ENCODE peak calls at places on chromosomes 16 and 17, in six cellular contexts. C, U, Y, I, O and T are unnamed samples.

GRCh38 chr16:84547539-84548058 is 43.1 kb upstream of the MEAK7 start:
- ATAC-seq in C (no peak), U (peak), Y (peak), I (no peak), O (no peak), T (no peak)

GRCh38 chr17:59844884-59845594 is 47.7 kb downstream of the TUBD1 start:
- ATAC-seq in C (no peak), U (no peak), Y (no peak), I (no peak), O (no peak), T (no peak)

GRCh38 chr16:83810906-83811305 is 3.1 kb downstream of the HSBP1 start:
- ATAC-seq in C (no peak), U (no peak), Y (no peak), I (no peak), O (no peak), T (no peak)

GRCh38 chr17:49515196-49515770 is 20.2 kb downstream of the NGFR start:
- ATAC-seq in C (peak), U (peak), Y (peak), I (peak), O (peak), T (peak)

GRCh38 chr16:50525716-50526115 is 22.5 kb upstream of the NKD1 start:
- ATAC-seq in C (no peak), U (no peak), Y (no peak), I (no peak), O (no peak), T (no peak)

GRCh38 chr17:78785011-78785662 is 3.1 kb upstream of the CYTH1 start:
- ATAC-seq in C (no peak), U (peak), Y (no peak), I (no peak), O (no peak), T (no peak)

GRCh38 chr16:14445935-14446715 is 183.9 kb downstream of the PARN start:
- ATAC-seq in C (no peak), U (no peak), Y (peak), I (no peak), O (no peak), T (no peak)

GRCh38 chr16:87457051-87457611 is 35.7 kb downstream of the ZCCHC14 start:
- ATAC-seq in C (peak), U (no peak), Y (no peak), I (no peak), O (peak), T (no peak)

GRCh38 chr16:50274771-50275415 is 8.5 kb downstream of the ADCY7 start:
- ATAC-seq in C (peak), U (no peak), Y (peak), I (no peak), O (no peak), T (no peak)

GRCh38 chr17:40121191-40121885 is 433 bp upstream of the MSL1 start:
- ATAC-seq in C (peak), U (peak), Y (peak), I (peak), O (peak), T (peak)

GRCh38 chr17:15651001-15651582 is 31.6 kb upstream of the FBXW10B start:
- ATAC-seq in C (no peak), U (no peak), Y (no peak), I (peak), O (peak), T (peak)
- H3K27ac ChIP-seq in C (peak), U (peak), Y (no peak), I (peak), O (peak), T (peak)

GRCh38 chr17:77439382-77440013 is 298.7 kb downstream of the SEC14L1 start:
- ATAC-seq in C (no peak), U (no peak), Y (no peak), I (no peak), O (no peak), T (no peak)
- TF ChIP-seq POLR2A in C (no peak), U (no peak), Y (no peak), I (no peak), O (no peak), T (no peak)

GRCh38 chr17:82246040-82246364 is 17.2 kb downstream of the SLC16A3 start:
- ATAC-seq in C (no peak), U (no peak), Y (no peak), I (no peak), O (no peak), T (no peak)

GRCh38 chr17:82245144-82246039 is 16.6 kb downstream of the SLC16A3 start:
- ATAC-seq in C (no peak), U (no peak), Y (no peak), I (no peak), O (no peak), T (no peak)

GRCh38 chr17:82247175-82247823 is 18.5 kb downstream of the SLC16A3 start:
- ATAC-seq in C (no peak), U (no peak), Y (no peak), I (no peak), O (no peak), T (no peak)

GRCh38 chr17:82247856-82248671 is 19.2 kb downstream of the SLC16A3 start:
- ATAC-seq in C (no peak), U (no peak), Y (no peak), I (no peak), O (no peak), T (no peak)

GRCh38 chr17:82246365-82247174 is 17.7 kb downstream of the SLC16A3 start:
- ATAC-seq in C (no peak), U (no peak), Y (no peak), I (no peak), O (peak), T (peak)
- TF ChIP-seq POLR2AphosphoS5 in C (peak), U (no peak), Y (no peak), I (peak), O (no peak), T (peak)

GRCh38 chr17:64118452-64118979 is 11.4 kb downstream of the ERN1 start:
- ATAC-seq in C (no peak), U (peak), Y (no peak), I (no peak), O (no peak), T (peak)
- H3K27ac ChIP-seq in C (no peak), U (no peak), Y (no peak), I (peak), O (no peak), T (peak)

DNA sequence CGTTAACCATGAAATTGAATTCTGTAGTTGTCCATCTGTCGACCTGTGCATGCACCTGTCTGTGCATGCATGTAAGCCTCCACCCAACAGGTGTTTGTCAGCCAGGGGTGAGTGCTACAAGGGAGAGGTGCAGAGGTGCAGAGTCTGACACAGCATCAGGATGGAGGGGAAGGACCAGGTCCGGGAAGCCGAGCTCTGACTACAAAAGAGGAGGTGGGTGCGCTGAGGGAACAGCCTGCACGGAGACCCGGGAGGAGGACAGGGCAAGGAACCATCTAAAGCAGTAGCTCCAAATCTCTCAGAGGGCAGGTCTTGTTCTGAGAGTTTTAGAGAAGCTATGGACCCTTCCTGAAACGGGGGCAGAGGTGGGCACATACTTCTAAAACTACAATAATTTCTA is 54.1 kb downstream of the B9D1 start:
- ATAC-seq in C (no peak), U (no peak), Y (no peak), I (no peak), O (no peak), T (no peak)
- TF ChIP-seq POLR2A in C (no peak), U (no peak), Y (no peak), I (no peak), O (no peak), T (no peak)

GRCh38 chr16:88739139-88739974 is 33.1 kb downstream of the CTU2 start:
- ATAC-seq in C (no peak), U (no peak), Y (no peak), I (no peak), O (no peak), T (no peak)

GRCh38 chr16:88736088-88736487 is 29.8 kb downstream of the CTU2 start:
- ATAC-seq in C (no peak), U (no peak), Y (no peak), I (no peak), O (no peak), T (no peak)

GRCh38 chr16:88736496-88736895 is 30.2 kb downstream of the CTU2 start:
- ATAC-seq in C (no peak), U (no peak), Y (no peak), I (no peak), O (no peak), T (no peak)

GRCh38 chr16:88738167-88739084 is 32.1 kb downstream of the CTU2 start:
- ATAC-seq in C (no peak), U (no peak), Y (no peak), I (no peak), O (no peak), T (no peak)

GRCh38 chr16:88737298-88738166 is 31.2 kb downstream of the CTU2 start:
- ATAC-seq in C (peak), U (peak), Y (peak), I (peak), O (peak), T (peak)
- TF ChIP-seq POLR2AphosphoS5 in C (no peak), U (peak), Y (no peak), I (no peak), O (peak), T (peak)

GRCh38 chr16:12972246-12972645 is 70.8 kb downstream of the SHISA9 start:
- ATAC-seq in C (no peak), U (no peak), Y (no peak), I (no peak), O (no peak), T (no peak)
- H3K27ac ChIP-seq in C (no peak), U (no peak), Y (no peak), I (no peak), O (no peak), T (no peak)

GRCh38 chr16:53132406-53132805 is 77.6 kb downstream of the CHD9 start:
- ATAC-seq in C (no peak), U (no peak), Y (no peak), I (no peak), O (no peak), T (no peak)

GRCh38 chr16:53131363-53132071 is 76.7 kb downstream of the CHD9 start:
- ATAC-seq in C (peak), U (peak), Y (peak), I (peak), O (peak), T (peak)

GRCh38 chr16:53131050-53131362 is 76.2 kb downstream of the CHD9 start:
- ATAC-seq in C (no peak), U (no peak), Y (no peak), I (no peak), O (no peak), T (no peak)

GRCh38 chr16:53129281-53130192 is 74.7 kb downstream of the CHD9 start:
- ATAC-seq in C (no peak), U (peak), Y (peak), I (no peak), O (no peak), T (no peak)

DNA sequence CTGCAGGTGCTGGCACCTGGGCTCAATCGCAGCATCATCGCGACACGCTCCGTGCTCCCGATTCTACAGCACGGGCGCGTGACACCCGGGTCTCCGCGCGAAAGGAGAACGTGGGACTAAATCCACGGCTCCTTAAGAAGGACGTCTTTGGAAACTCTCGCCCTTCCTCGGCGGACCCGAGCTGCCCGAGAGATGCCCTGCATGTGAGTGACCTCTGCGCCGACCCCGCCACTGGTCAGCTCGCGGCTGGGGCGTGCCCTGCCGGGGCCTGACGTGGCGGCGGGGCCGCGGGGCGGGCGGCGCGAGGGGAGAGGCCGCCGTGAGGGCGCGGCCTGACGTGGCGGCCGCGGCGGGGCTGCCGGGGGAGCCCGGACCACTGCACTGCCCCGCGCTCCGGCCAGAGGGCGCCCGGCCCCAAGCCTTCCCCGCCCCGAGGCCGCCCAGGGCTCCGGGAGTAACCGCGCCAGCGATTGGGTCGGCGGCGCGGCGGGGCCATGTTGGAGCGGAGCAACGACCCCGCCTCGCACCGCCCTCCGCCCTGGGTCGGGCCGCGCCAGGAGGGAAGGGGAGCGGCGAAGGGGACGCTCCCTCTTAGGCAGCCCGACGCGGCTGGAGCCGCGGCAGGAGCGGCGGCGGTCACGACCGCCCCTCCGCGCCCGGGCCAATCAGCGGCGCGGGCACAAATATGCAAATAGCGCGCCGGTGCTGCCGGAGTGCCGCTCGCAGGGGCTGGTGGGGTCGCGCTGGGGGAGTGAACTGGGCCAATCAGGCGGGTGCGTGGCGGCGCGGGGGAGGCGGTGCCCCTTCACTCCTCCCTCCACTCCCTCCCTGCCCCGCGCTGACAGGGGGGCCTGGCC is 75.6 kb downstream of the CHD9 start:
- ATAC-seq in C (peak), U (peak), Y (peak), I (peak), O (peak), T (peak)
- TF ChIP-seq POLR2A in C (peak), U (peak), Y (peak), I (peak), O (no peak), T (peak)

GRCh38 chr16:29973384-29974246 is at the start of gene TAOK2:
- ATAC-seq in C (peak), U (peak), Y (peak), I (peak), O (peak), T (peak)
- TF ChIP-seq POLR2AphosphoS5 in C (peak), U (peak), Y (peak), I (peak), O (peak), T (peak)